ENCODE peak calls at places on chromosomes 6 and 20, in four cellular contexts. I, T, S and Z are unnamed samples.

GRCh38 chr6:17927705-17928104 is 59.7 kb downstream of the KIF13A start:
- DNase-seq in S (no peak), I (no peak), T (no peak), Z (no peak)

GRCh38 chr6:169190144-169190584 is 63.5 kb downstream of the THBS2 start:
- DNase-seq in I (peak), T (peak), S (no peak), Z (no peak)

GRCh38 chr20:5192570-5193431 is 66.0 kb downstream of the CDS2 start:
- DNase-seq in I (no peak), S (no peak), T (no peak), Z (no peak)

GRCh38 chr20:63101781-63102719 is 95.3 kb upstream of the BHLHE23 start:
- DNase-seq in I (no peak), T (peak), S (peak), Z (peak)

GRCh38 chr6:112029045-112029822 is 24.7 kb upstream of the CCN6 start:
- DNase-seq in I (peak), T (peak), S (peak), Z (no peak)

GRCh38 chr6:54718541-54719023 is 128.0 kb upstream of the FAM83B start:
- DNase-seq in T (no peak), S (no peak), I (no peak), Z (no peak)

GRCh38 chr20:49595811-49596545 is 28.0 kb upstream of the PTGIS start:
- DNase-seq in S (peak), T (peak), I (no peak), Z (no peak)

GRCh38 chr20:52454660-52455059 is 263.1 kb upstream of the ZFP64 start:
- DNase-seq in S (no peak), T (peak), I (no peak), Z (no peak)

GRCh38 chr6:129946439-129947140 is 71.8 kb upstream of the L3MBTL3 start:
- DNase-seq in I (no peak), S (no peak), T (no peak), Z (no peak)

GRCh38 chr20:38875170-38875993 is 50.8 kb upstream of the FAM83D start:
- DNase-seq in T (no peak), S (peak), I (no peak), Z (peak)

GRCh38 chr6:137927777-137928218 is 60.7 kb downstream of the TNFAIP3 start:
- DNase-seq in S (peak), I (no peak), T (peak), Z (peak)

GRCh38 chr6:137925299-137925698 is 58.2 kb downstream of the TNFAIP3 start:
- DNase-seq in S (no peak), I (no peak), T (no peak), Z (no peak)

GRCh38 chr6:137926207-137926731 is 59.2 kb downstream of the TNFAIP3 start:
- DNase-seq in T (peak), I (no peak), S (no peak), Z (no peak)

GRCh38 chr6:137926985-137927384 is 59.9 kb downstream of the TNFAIP3 start:
- DNase-seq in T (no peak), I (no peak), S (no peak), Z (no peak)

DNA sequence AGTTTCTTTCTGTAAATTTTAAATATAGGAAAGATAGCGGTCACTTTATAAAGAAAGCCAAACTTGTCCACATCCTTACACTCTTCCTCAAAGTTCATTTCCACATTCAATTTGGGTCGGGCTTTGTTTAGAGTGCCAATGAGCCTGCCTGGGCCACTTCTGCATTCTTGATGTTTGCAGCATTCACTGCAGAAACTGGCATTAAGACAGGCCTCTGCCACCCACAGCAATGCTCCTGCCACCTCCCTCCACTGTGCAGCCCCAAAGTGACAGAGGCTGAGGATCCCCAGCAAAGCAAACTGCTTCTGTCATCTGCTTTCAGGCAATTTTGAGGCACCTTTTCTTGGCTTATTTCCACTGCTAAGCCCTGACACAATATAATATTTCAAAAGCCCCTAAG is 61.2 kb downstream of the TNFAIP3 start:
- DNase-seq in S (no peak), T (no peak), I (no peak), Z (no peak)
- H3K4me3 ChIP-seq in S (no peak), T (no peak), I (no peak), Z (peak)

GRCh38 chr20:46253391-46253790 is 54.9 kb downstream of the CDH22 start:
- DNase-seq in I (no peak), T (no peak), S (no peak), Z (no peak)
- TF ChIP-seq CTCF in I (no peak), T (peak), S (no peak), Z (peak)

GRCh38 chr20:24574307-24574706 is 104.9 kb downstream of the SYNDIG1 start:
- DNase-seq in T (no peak), S (no peak), I (no peak), Z (no peak)
- H3K4me3 ChIP-seq in T (no peak), S (no peak), I (no peak), Z (no peak)

DNA sequence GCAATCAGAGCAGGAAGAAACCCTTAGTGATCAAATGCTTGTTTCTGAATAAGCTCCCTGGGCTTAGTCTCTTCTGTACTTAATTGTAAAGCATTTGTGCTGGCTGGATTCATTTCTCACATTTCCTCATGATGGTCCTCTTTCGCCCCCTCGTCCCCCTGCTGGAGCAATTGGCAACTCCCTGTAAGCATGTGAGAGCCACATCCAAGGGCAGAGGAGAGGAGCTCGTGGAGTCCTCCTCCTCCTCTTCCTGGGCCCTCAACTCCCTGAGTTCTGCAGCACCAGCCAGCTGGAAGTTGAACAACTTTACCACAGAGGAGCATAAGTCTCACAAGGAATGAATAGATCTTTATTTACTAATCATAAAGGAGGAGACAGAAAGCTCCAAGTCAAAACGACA is 12.6 kb downstream of the ANKEF1 start:
- DNase-seq in I (no peak), S (no peak), T (peak), Z (no peak)
- TF ChIP-seq CTCF in I (no peak), S (no peak), T (peak), Z (peak)

DNA sequence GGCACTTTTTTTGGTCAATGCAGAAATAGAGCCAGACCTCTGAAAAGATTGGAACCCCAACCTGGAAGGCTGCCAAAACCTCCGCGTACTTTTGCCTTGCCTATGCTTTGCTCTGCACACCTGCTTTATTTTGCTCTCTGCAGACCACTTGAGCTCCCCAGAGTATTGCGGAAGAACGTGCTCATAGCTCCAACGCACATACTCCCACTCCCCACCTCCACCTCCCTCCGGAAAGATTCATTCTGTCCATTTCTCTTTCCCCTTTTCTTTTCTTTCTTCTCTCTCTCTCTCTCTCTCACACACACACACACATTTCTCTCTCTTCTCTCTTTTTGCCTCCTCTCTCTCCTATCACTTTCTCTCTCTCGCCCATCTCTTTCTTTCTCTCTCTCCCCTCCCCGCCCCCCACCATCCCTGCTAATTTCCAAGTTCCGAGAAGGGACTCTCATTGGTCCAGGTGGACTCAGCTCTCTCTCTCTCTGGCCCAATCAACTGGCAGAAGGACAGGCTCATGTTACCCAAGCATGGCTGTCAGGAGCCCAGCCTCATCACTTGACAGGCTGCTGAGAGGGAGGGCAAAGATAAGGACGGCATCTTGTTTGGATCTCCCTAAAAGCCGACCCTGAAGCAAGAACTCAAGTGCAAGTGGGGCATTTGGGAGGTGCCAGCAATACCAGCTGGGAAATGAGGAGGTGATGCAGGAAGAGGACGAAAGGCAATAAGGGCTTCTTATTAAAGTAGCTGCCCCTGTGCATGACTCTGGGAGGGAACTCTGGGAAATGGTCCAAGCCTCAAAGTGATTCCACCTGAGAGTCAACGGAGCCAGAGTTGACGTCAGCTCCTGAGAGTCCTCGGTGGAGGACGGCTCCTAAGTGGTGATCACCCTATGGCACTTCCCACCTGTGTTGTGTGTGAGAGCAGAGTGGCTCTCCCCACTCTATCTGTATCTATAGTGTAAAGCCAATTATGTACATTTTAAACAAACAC is 246.1 kb downstream of the LY86 start:
- DNase-seq in S (no peak), T (no peak), I (no peak), Z (no peak)
- H3K4me3 ChIP-seq in S (no peak), T (no peak), I (no peak), Z (no peak)

DNA sequence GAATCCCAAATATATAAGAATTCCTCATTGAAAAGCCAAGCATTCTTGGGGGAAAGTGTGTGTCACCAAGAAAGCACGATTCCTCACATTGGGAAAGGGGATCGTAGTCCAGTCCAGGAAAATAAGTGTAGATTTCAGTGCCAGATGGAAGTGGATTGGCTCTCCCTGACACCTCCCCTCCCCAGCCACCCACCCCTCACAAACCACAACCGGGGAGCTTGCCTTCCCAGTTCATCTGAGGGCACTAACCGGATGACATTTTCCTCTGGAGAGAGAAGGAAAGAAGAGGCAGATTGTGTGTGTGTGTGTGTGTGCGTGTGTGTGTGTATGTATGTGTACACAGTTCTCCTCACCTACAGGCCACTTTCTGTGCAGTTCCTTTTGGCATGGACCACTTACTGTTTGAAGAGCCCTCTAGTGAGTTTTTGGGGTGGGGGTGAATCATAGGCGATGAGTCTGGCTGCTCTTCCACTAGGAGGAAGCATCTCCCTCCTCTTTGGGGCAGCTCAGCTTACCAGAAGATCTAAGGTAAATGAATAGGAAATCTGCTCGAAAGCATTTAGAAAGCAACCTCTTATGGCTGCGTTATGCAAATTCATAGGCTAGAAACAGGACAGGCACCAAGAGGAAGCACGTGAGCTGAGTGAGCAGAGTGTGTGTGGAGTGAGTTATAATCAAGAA is 20.8 kb downstream of the DAAM2 start:
- DNase-seq in I (no peak), T (peak), S (no peak), Z (peak)
- TF ChIP-seq CTCF in I (no peak), T (peak), S (no peak), Z (no peak)

DNA sequence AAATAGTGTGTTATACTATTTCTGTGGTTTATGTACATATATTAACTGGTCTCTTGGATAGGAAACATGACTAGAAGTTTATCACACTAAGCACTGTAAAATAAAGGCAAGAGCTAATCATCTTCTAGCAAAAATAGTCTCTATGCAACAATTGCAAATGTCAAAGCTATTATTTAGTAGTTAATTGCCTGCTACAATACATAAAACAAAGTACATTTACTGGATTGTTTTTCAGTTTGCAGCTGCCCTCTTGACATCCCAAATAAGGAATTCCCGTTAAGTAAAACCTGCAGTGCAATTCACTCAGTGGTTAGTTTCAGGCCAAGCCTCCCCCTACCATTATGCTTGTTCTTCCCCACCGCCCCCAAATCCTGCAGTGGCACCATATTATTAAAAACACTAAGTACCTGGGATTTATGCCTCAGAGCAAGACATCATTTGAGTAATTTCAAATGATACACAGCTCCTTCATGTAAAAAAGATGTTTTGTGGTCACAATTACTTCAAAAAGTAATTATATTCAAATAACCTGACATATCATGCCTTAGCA is 1.6 kb upstream of the ATP5F1E start:
- DNase-seq in S (no peak), I (no peak), T (no peak), Z (no peak)
- H3K4me3 ChIP-seq in S (no peak), I (no peak), T (peak), Z (no peak)

DNA sequence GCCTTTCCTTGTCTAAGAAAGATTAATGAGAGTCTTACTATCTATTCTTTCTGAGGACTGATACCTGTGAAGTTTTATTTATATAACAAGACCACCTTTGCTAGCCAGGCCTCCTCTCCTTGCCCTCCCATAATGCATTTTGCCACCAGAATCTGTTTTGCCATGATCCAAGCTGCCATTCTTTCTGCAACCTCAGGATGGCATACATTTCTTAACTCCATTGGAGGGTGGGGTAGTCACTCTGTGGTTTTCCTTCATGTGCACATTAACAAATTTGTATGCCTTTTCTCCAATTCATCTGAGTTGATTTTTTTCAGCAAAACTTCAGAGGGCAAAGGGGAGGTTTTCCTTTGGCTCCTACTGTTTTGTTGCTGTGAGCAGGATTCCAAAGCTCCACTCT is 26.4 kb upstream of the ENPP4 start:
- DNase-seq in I (no peak), S (no peak), T (peak), Z (no peak)
- TF ChIP-seq CTCF in I (peak), S (no peak), T (no peak), Z (no peak)

GRCh38 chr6:166997768-166998255 is 1.4 kb upstream of the CEP43 start:
- DNase-seq in T (peak), S (no peak), I (no peak), Z (peak)

GRCh38 chr6:166999145-166999844 is at the start of gene CEP43:
- DNase-seq in I (peak), S (peak), T (peak), Z (peak)

GRCh38 chr6:166997348-166997747 is 1.8 kb upstream of the CEP43 start:
- DNase-seq in S (no peak), T (no peak), I (no peak), Z (no peak)

GRCh38 chr6:166999845-167000253 is 652 bp downstream of the CEP43 start:
- DNase-seq in S (no peak), T (peak), I (no peak), Z (no peak)

DNA sequence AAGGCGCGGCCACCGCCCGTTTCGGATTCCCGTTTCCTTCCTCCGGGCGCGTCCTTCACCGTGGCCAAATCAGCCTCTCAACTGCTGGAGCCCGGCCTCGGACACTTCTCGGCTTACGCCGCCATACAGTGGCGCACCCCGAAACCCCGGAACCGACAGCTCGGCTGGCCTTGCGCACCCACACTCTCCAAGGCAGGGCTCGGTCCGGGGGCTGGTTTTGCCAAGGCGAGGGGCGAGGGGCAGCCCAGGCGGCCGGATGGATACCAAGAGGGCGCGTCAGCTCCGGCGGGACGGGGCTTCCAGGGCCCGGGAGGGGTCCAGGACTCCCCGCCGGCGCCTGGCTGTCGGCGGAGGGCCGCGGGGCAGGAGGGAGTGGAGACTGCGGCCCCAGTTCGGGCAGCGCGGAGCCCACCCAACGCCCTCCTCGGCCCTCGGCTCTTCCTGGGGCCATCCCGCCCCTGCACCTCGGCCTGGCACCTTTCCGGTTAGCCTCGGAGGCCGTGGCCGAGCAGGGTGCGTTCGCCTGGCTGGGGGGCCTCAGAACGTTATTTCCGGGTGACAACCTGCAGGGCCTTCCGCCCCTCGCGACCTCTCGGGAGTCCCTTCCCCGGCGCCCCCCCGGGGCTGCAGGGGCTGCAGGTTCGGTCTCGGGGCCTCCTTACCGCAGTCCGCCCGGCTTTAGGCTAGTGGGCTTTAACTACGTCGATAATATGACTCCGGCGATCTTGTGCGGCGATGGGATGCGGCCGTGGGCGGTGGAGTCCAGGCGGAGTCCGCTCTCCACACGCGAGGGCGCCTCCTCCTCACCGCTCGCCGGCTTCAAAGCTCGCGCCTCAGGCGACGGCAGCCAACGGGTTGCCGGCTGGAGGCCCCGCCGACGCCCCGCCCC is 697 bp upstream of the CEP43 start:
- DNase-seq in I (no peak), S (no peak), T (no peak), Z (no peak)
- H3K4me3 ChIP-seq in I (peak), S (peak), T (peak), Z (peak)

DNA sequence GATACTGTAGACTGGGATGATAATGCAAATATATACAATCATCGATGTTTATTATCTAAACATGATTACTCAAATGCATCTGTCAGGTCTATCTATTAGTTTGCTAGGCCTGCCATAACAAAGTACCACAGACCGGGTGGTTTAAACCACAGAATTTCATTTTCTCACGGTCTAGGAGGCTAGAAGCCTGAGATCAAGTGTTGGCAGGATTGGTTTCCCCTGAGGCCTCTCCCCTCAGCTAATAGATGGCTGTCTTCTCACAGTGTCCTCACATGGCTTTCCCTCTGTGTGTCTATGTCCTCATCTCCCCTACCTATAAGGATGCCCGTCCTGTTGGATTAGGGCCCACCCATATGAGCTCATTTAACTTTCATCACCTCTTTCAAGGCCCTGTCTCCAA is 512.6 kb upstream of the SLC35B3 start:
- DNase-seq in I (no peak), T (no peak), S (no peak), Z (no peak)
- TF ChIP-seq CTCF in I (no peak), T (no peak), S (no peak), Z (no peak)